ENCODE peak calls at places on chromosomes 1 and 21, in six cellular contexts. M is GM23248, J is PC-9, D is MM.1S, V is hepatocyte, Q is GM23338. T is an unnamed sample.

GRCh38 chr1:61459345-61459744 is 265.6 kb downstream of the TM2D1 start:
- DNase-seq in M (no peak), J (no peak), D (no peak), V (no peak), Q (no peak), T (no peak)

GRCh38 chr1:31397360-31398095 is 15.5 kb upstream of the SERINC2 start:
- DNase-seq in M (peak; percentile 55), J (peak; percentile 42), D (no peak), V (no peak), Q (no peak), T (no peak)

GRCh38 chr1:208233546-208233945 is 10.6 kb downstream of the PLXNA2 start:
- DNase-seq in M (no peak), J (no peak), D (no peak), V (peak; percentile 25), Q (peak; percentile 73), T (no peak)

GRCh38 chr1:26318338-26319064 is 743 bp downstream of the CD52 start:
- DNase-seq in M (peak; percentile 58), J (no peak), D (no peak), V (no peak), Q (no peak), T (peak; percentile 50)

GRCh38 chr1:151196292-151196800 is 2.0 kb upstream of the PIP5K1A start:
- DNase-seq in M (peak; percentile 91), J (peak; percentile 81), D (peak; percentile 91), V (peak; percentile 86), Q (peak; percentile 77), T (peak; percentile 82)

GRCh38 chr1:1059494-1060280 is 14.4 kb downstream of the RNF223 start:
- DNase-seq in M (peak; percentile 89), J (peak; percentile 72), D (peak; percentile 85), V (peak; percentile 94), Q (peak; percentile 91), T (peak; percentile 92)

GRCh38 chr1:169287280-169287679 is 80.3 kb downstream of the NME7 start:
- DNase-seq in M (no peak), J (peak; percentile 33), D (no peak), V (no peak), Q (no peak), T (no peak)

GRCh38 chr1:65509912-65510680 is 89.6 kb downstream of the LEPR start:
- DNase-seq in M (peak; percentile 55), J (no peak), D (no peak), V (no peak), Q (no peak), T (no peak)

GRCh38 chr1:13585599-13585965 is 1.9 kb downstream of the PDPN start:
- DNase-seq in M (no peak), J (no peak), D (no peak), V (no peak), Q (peak; percentile 79), T (no peak)

GRCh38 chr1:117599822-117600221 is 6.0 kb upstream of the TENT5C start:
- DNase-seq in M (no peak), J (no peak), D (peak; percentile 78), V (no peak), Q (no peak), T (no peak)

GRCh38 chr1:5354681-5355080 is 637.5 kb downstream of the NPHP4 start:
- DNase-seq in M (no peak), J (no peak), D (no peak), V (no peak), Q (no peak), T (no peak)

GRCh38 chr1:176791911-176792310 is 328.9 kb downstream of the PAPPA2 start:
- DNase-seq in M (peak; percentile 55), J (no peak), D (no peak), V (no peak), Q (no peak), T (no peak)

GRCh38 chr1:215114154-215114933 is 31.8 kb downstream of the KCNK2 start:
- DNase-seq in M (peak; percentile 87), J (peak; percentile 97), D (no peak), V (no peak), Q (no peak), T (no peak)

GRCh38 chr1:41486053-41486891 is 1.8 kb upstream of the EDN2 start:
- DNase-seq in M (peak; percentile 32), J (no peak), D (no peak), V (no peak), Q (peak; percentile 24), T (no peak)

GRCh38 chr1:218823291-218823900 is 350.3 kb upstream of the LYPLAL1 start:
- DNase-seq in M (peak; percentile 88), J (no peak), D (no peak), V (no peak), Q (no peak), T (no peak)

GRCh38 chr1:167272375-167272957 is 51.8 kb downstream of the POU2F1 start:
- DNase-seq in M (no peak), J (no peak), D (no peak), V (no peak), Q (no peak), T (no peak)

GRCh38 chr1:89274431-89274857 is 1.8 kb upstream of the GBP5 start:
- DNase-seq in M (peak; percentile 87), J (peak; percentile 51), D (no peak), V (no peak), Q (no peak), T (no peak)

GRCh38 chr21:15058718-15059316 is 6.0 kb downstream of the NRIP1 start:
- DNase-seq in M (peak; percentile 89), J (no peak), D (peak; percentile 5), V (peak; percentile 44), Q (peak; percentile 32), T (no peak)

GRCh38 chr1:196659471-196659870 is 7.6 kb downstream of the CFH start:
- DNase-seq in M (no peak), J (no peak), D (no peak), V (no peak), Q (no peak), T (no peak)

GRCh38 chr21:42093991-42094417 is 22.9 kb downstream of the UMODL1 start:
- DNase-seq in M (peak; percentile 97), J (peak; percentile 90), D (no peak), V (peak; percentile 55), Q (no peak), T (no peak)

GRCh38 chr1:4408380-4408779 is 246.0 kb upstream of the AJAP1 start:
- DNase-seq in M (no peak), J (no peak), D (no peak), V (no peak), Q (no peak), T (no peak)

GRCh38 chr1:28905921-28906666 is 8.3 kb upstream of the EPB41 start:
- DNase-seq in M (no peak), J (no peak), D (no peak), V (no peak), Q (no peak), T (no peak)

GRCh38 chr1:235078927-235079381 is 49.7 kb downstream of the TOMM20 start:
- DNase-seq in M (peak; percentile 86), J (peak; percentile 82), D (peak; percentile 89), V (peak; percentile 38), Q (no peak), T (no peak)

GRCh38 chr21:25507522-25507921 is 99.8 kb downstream of the MRPL39 start:
- DNase-seq in M (peak; percentile 6), J (no peak), D (no peak), V (no peak), Q (peak; percentile 39), T (no peak)

GRCh38 chr1:76666499-76666898 is 200.8 kb upstream of the ST6GALNAC5 start:
- DNase-seq in M (no peak), J (no peak), D (no peak), V (peak; percentile 9), Q (no peak), T (no peak)
- H3K4me3 ChIP-seq in M (no peak overlapping the region), J (no peak overlapping the region), D (no peak overlapping the region), V (no peak overlapping the region), Q (no peak overlapping the region), T (no peak overlapping the region)

DNA sequence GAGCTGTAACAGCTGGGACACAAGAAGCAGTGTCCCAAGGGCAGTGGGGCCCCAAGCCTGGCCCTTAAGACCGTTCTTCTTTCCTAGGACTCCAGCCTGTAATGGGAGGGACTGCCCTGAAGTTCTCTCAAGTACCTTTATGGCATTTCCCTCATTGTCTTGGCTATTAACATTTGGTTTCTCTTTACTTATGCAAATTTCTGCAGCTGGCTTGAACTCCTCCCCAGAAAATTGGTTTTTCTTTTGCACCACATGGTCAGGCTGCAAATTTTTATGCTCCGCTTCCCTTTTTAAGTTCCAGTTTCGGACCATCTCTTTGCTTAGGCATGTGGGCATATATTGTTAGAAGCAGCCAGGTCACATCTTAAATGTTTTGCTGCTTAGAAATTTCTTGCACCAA is 3.1 kb upstream of the MROH9 start:
- DNase-seq in M (no peak), J (no peak), D (peak; percentile 92), V (no peak), Q (peak; percentile 17), T (peak; percentile 47)
- H3K4me2 ChIP-seq in M (no peak overlapping the region), J (no peak overlapping the region), D (peak overlapping the region; percentile 59), V (no peak overlapping the region), Q (peak overlapping the region; percentile 61), T (peak overlapping the region; percentile 18)

GRCh38 chr1:57331620-57332019 is 92.2 kb downstream of the DAB1 start:
- DNase-seq in M (no peak), J (no peak), D (no peak), V (no peak), Q (no peak), T (no peak)
- H3K9me2 ChIP-seq in M (no peaks in the 10 kb centered on the region), J (no peaks in the 10 kb centered on the region), D (no peaks in the 10 kb centered on the region), V (no peaks in the 10 kb centered on the region), Q (no peaks in the 10 kb centered on the region), T (no peaks in the 10 kb centered on the region)

GRCh38 chr1:147542549-147542857 is 1.2 kb downstream of the BCL9 start:
- DNase-seq in M (no peak), J (no peak), D (no peak), V (no peak), Q (no peak), T (peak; percentile 15)
- H3K4me3 ChIP-seq in M (peak overlapping the region; percentile 83), J (peak overlapping the region; percentile 72), D (peak overlapping the region; percentile 79), V (peak overlapping the region; percentile 39), Q (peak overlapping the region; percentile 69), T (peak overlapping the region; percentile 71)

GRCh38 chr1:81113688-81114087 is 687.0 kb upstream of the ADGRL2 start:
- DNase-seq in M (no peak), J (no peak), D (no peak), V (no peak), Q (no peak), T (no peak)
- H3K4me2 ChIP-seq in M (no peak overlapping the region), J (no peak overlapping the region), D (no peak overlapping the region), V (no peak overlapping the region), Q (peak overlapping the region; percentile 37), T (no peak overlapping the region)

DNA sequence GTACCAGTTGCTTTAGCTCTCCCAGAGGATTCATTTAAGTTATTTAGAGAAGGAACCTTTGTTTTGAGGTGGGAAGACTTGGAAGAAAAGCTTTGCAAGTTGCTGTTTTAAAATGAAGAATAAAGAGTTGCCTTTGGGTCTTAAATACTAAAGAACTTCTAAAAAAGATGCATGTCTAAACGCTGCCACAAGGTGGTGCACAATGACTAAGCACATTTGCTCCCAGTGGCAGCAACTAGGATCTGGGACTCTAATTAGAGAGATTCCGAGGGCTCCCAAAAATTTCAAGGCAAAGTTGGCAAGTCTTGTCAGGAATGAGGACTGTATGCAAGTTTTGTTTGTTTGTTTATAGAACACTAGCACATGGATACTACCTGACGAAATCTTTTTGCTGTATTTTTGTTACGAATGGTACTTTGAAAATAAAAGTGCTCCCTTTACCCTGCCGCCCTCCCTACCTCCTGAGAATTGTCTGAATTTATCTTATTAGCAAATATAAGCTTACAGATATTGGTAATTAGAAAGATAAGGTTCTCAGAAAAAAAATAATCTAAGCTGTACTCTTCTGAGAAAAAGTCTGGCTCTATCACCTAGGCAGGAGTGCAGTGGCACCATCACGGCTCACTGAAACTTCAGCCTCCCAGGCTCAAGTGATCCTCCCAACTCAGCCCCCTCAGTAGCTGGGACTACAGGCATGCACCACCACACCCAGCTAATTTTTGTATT is 121.8 kb downstream of the HFM1 start:
- DNase-seq in M (peak; percentile 79), J (peak; percentile 66), D (peak; percentile 65), V (peak; percentile 77), Q (peak; percentile 91), T (peak; percentile 64)
- H3K9me2 ChIP-seq in M (no peaks in the 10 kb centered on the region), J (no peaks in the 10 kb centered on the region), D (no peaks in the 10 kb centered on the region), V (no peaks in the 10 kb centered on the region), Q (no peaks in the 10 kb centered on the region), T (no peaks in the 10 kb centered on the region)